ENCODE peak calls at places on chromosome 4, in four cellular contexts. E is CD8-positive, alpha-beta memory T cell; T is sigmoid colon; Y is H9. Q is an unnamed sample. For H3K4me1, the result is how much of the 10 kb centered on the place peaks cover.

GRCh38 chr4:61294001-61294400 is 93.9 kb downstream of the ADGRL3 start:
- DNase-seq in E (no peak), Y (no peak), T (no peak), Q (no peak)

GRCh38 chr4:157048248-157048647 is 27.7 kb upstream of the GLRB start:
- DNase-seq in T (peak), Y (no peak), E (no peak), Q (no peak)

GRCh38 chr4:5760936-5761480 is 50.0 kb downstream of the EVC start:
- DNase-seq in E (no peak), Y (peak), T (peak), Q (peak)

GRCh38 chr4:120755864-120756263 is 166.7 kb downstream of the PRDM5 start:
- DNase-seq in Y (no peak), E (no peak), T (no peak), Q (no peak)

GRCh38 chr4:125762537-125762936 is 447.8 kb downstream of the FAT4 start:
- DNase-seq in Y (no peak), T (no peak), E (no peak), Q (no peak)

GRCh38 chr4:109410776-109411175 is 22.8 kb upstream of the SEC24B start:
- DNase-seq in Y (no peak), T (no peak), E (no peak), Q (no peak)

GRCh38 chr4:116829187-116829586 is 256.2 kb downstream of the TRAM1L1 start:
- DNase-seq in E (no peak), T (no peak), Y (peak), Q (no peak)

GRCh38 chr4:125011646-125012045 is 299.1 kb upstream of the ANKRD50 start:
- DNase-seq in E (no peak), Y (no peak), T (no peak), Q (no peak)

GRCh38 chr4:121734576-121734975 is 30.4 kb downstream of the SMIM43 start:
- DNase-seq in Y (no peak), E (no peak), T (no peak), Q (no peak)

GRCh38 chr4:40916880-40917279 is 167.1 kb downstream of the NSUN7 start:
- DNase-seq in E (no peak), Y (peak), T (no peak), Q (peak)

GRCh38 chr4:110484767-110485166 is 8.8 kb downstream of the ENPEP start:
- DNase-seq in Y (no peak), E (no peak), T (no peak), Q (no peak)

GRCh38 chr4:46656071-46656470 is 253.0 kb downstream of the COX7B2 start:
- DNase-seq in T (no peak), Y (no peak), E (no peak), Q (no peak)

GRCh38 chr4:37693450-37694190 is 7.4 kb upstream of the RELL1 start:
- DNase-seq in T (no peak), E (no peak), Y (no peak), Q (no peak)

GRCh38 chr4:168441412-168441811 is 38.9 kb downstream of the DDX60L start:
- DNase-seq in T (no peak), Y (no peak), E (no peak), Q (no peak)

GRCh38 chr4:76626686-76627465 is 191.8 kb downstream of the SHROOM3 start:
- DNase-seq in T (no peak), Y (no peak), E (no peak), Q (no peak)

GRCh38 chr4:94165256-94165655 is 42.4 kb upstream of the SMARCAD1 start:
- DNase-seq in E (no peak), T (no peak), Y (peak), Q (no peak)

GRCh38 chr4:39514888-39515401 is 12.3 kb downstream of the UGDH start:
- DNase-seq in E (no peak), T (no peak), Y (no peak), Q (peak)

GRCh38 chr4:107838138-107838618 is 13.4 kb downstream of the SGMS2 start:
- DNase-seq in Y (no peak), T (no peak), E (no peak), Q (no peak)

GRCh38 chr4:184216436-184217004 is 1.2 kb downstream of the ENPP6 start:
- DNase-seq in E (no peak), Y (no peak), T (no peak), Q (no peak)

GRCh38 chr4:102612824-102613366 is 111.7 kb downstream of the NFKB1 start:
- DNase-seq in T (no peak), E (peak), Y (no peak), Q (no peak)

GRCh38 chr4:145234086-145234694 is 53.8 kb upstream of the OTUD4 start:
- DNase-seq in T (no peak), Y (peak), E (peak), Q (no peak)

GRCh38 chr4:56871357-56871993 is 36.2 kb upstream of the REST start:
- DNase-seq in T (no peak), E (peak), Y (peak), Q (no peak)

GRCh38 chr4:43380093-43380492 is 487.6 kb downstream of the GRXCR1 start:
- DNase-seq in Y (no peak), E (no peak), T (no peak), Q (no peak)

GRCh38 chr4:80112236-80112635 is 39.2 kb upstream of the ANTXR2 start:
- DNase-seq in Y (no peak), T (peak), E (no peak), Q (no peak)

GRCh38 chr4:5206391-5206790 is 155.1 kb downstream of the STK32B start:
- DNase-seq in Y (no peak), E (no peak), T (no peak), Q (no peak)

GRCh38 chr4:118968006-118968405 is 79.4 kb downstream of the SYNPO2 start:
- DNase-seq in T (peak), Y (peak), E (no peak), Q (no peak)

GRCh38 chr4:123052007-123052406 is 129.6 kb upstream of the NUDT6 start:
- DNase-seq in E (no peak), Y (no peak), T (no peak), Q (no peak)

GRCh38 chr4:15348236-15348635 is 79.6 kb upstream of the C1QTNF7 start:
- DNase-seq in Y (no peak), T (no peak), E (no peak), Q (no peak)

GRCh38 chr4:146245899-146246298 is 31.6 kb downstream of the REELD1 start:
- DNase-seq in Y (no peak), T (no peak), E (no peak), Q (no peak)

GRCh38 chr4:30720656-30721352 is 635 bp downstream of the PCDH7 start:
- DNase-seq in E (no peak), T (peak), Y (peak), Q (no peak)

GRCh38 chr4:146456681-146457080 is 65.1 kb downstream of the SLC10A7 start:
- DNase-seq in Y (no peak), E (no peak), T (no peak), Q (no peak)

GRCh38 chr4:114547340-114548134 is 51.1 kb upstream of the UGT8 start:
- DNase-seq in T (no peak), Y (no peak), E (no peak), Q (no peak)

GRCh38 chr4:100819505-100819904 is 301.7 kb upstream of the EMCN start:
- DNase-seq in T (no peak), Y (no peak), E (no peak), Q (no peak)

GRCh38 chr4:133624744-133625143 is 475.6 kb downstream of the PCDH10 start:
- DNase-seq in E (no peak), Y (peak), T (no peak), Q (no peak)

GRCh38 chr4:184156169-184156568 is 61.5 kb downstream of the ENPP6 start:
- DNase-seq in T (peak), E (no peak), Y (no peak), Q (no peak)

GRCh38 chr4:114151-114550 is 10.2 kb upstream of the ZNF718 start:
- DNase-seq in E (no peak), T (no peak), Y (no peak), Q (no peak)

GRCh38 chr4:81030617-81031388 is at the start of gene BMP3:
- DNase-seq in T (peak), Y (peak), E (no peak), Q (peak)

GRCh38 chr4:6914448-6914847 is 4.8 kb downstream of the TBC1D14 start:
- DNase-seq in Y (no peak), E (no peak), T (peak), Q (no peak)

GRCh38 chr4:6913350-6913749 is 3.7 kb downstream of the TBC1D14 start:
- DNase-seq in E (no peak), T (peak), Y (no peak), Q (no peak)

GRCh38 chr4:6910960-6911874 is 1.6 kb downstream of the TBC1D14 start:
- DNase-seq in T (peak), Y (no peak), E (no peak), Q (no peak)

GRCh38 chr4:6910340-6910959 is 824 bp downstream of the TBC1D14 start:
- DNase-seq in T (peak), Y (no peak), E (no peak), Q (no peak)

GRCh38 chr4:6912412-6912811 is 2.8 kb downstream of the TBC1D14 start:
- DNase-seq in E (no peak), Y (no peak), T (peak), Q (no peak)
- H3K4me1 ChIP-seq in E (half or more), Y (under half), T (under half), Q (under half)

DNA sequence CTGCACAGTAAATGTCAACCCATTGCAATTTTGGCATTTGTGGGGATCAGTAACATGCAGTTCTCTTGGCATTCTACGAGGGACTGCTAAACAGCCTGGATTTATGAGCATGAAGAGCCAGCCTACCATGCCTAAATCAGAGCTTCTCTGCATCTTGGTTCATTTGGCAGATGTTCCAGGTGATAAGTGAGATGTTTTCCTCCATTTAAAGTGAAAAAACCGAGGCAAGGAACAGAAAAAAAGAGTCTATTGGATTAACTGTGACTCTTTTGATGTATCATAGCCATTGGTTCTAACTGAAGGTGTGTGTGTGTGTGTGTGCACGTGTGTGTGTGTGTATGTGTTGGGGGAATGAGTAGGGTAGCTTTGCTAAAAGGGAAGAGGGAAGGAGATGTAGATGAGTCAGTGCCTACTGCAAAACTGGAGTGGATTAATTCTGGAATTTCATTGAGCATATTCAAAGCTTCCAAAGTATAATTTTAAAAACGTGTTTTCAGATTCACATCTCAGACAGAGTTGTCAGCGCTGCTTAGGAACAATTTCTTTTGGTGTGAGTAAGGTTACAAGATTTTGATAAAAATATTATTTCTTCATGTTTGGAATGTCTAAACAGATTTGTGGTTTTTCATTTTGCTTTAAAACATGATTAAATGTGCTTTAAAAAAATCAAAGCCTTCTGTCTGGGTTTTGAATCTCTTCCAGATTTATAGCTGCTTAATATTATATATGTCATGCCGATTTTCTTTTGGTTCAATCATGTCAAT is 123.3 kb upstream of the LNX1 start:
- DNase-seq in E (no peak), T (no peak), Y (no peak), Q (no peak)
- H3K4me1 ChIP-seq in E (under half), T (under half), Y (under half), Q (under half)

DNA sequence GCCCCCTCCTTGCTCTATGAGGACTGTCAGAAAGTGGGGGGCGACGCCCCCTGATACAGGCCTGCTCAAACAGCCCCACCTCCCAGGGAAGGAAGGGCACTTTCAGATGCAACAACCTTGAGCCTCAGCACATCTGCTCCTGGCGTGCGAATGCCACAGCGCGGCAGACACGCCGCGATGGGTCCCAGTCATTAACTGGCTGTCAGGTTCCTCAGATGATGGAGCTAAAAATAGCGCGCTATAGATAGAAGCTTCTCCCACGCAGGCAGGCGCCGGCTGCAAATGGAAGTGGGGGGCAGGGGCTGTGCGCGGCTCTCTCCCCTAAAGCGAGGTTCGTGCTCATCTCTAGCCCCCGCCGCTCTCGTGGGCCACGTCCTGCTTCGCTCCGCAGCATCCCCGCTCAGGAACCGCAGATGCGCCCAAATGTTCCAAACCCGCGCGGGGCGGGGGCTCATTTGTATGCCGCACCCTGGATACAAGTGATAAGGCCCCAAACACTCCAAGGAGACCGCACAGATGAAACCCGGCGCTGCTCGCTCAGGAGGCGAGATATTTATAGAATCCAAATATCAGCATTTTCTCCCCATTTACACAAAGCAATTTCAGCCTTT is 57.7 kb upstream of the LGI2 start:
- DNase-seq in E (no peak), T (no peak), Y (no peak), Q (no peak)
- H3K4me1 ChIP-seq in E (under half), T (under half), Y (under half), Q (under half)

GRCh38 chr4:152919826-152920225 is 16.3 kb upstream of the FHDC1 start:
- DNase-seq in T (no peak), E (no peak), Y (no peak), Q (peak)
- H3K4me1 ChIP-seq in T (under half), E (under half), Y (under half), Q (under half)

DNA sequence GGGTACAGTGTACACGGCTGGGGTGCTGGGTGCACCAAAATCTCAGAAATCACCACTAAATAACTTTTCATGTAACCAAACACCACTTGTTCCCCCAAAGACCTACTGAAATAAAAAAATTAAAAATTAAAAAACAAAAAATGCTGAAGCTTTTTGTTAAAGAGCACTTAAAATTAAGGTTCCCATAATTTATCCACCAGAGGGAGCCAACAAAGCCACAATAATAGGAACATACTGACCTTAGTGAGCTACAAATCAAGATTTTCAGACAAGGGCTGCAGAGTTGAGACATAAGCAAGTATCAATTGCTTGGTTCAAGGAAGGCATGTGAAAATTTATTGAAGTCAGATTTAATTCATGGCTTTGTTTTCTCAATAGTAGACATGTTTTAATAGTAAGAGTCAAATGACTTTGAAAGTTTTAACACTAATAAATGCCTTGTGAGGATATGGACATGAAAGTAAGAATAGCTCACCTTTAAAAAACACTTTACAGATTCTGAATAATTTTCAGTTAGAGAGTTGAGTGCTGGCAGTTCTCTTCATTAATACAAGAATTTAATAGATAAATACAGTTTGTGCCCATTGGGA is 43.0 kb upstream of the SCOC start:
- DNase-seq in E (no peak), Y (no peak), T (no peak), Q (no peak)
- H3K4me1 ChIP-seq in E (under half), Y (under half), T (under half), Q (under half)

GRCh38 chr4:2667428-2667827 is 88.7 kb downstream of the TNIP2 start:
- DNase-seq in E (no peak), Y (no peak), T (no peak), Q (no peak)

GRCh38 chr4:2672700-2673099 is 83.4 kb downstream of the TNIP2 start:
- DNase-seq in Y (no peak), E (no peak), T (no peak), Q (no peak)

GRCh38 chr4:2672082-2672481 is 84.1 kb downstream of the TNIP2 start:
- DNase-seq in Y (no peak), E (no peak), T (no peak), Q (no peak)

GRCh38 chr4:2673157-2673556 is 83.0 kb downstream of the TNIP2 start:
- DNase-seq in T (no peak), E (no peak), Y (no peak), Q (no peak)

DNA sequence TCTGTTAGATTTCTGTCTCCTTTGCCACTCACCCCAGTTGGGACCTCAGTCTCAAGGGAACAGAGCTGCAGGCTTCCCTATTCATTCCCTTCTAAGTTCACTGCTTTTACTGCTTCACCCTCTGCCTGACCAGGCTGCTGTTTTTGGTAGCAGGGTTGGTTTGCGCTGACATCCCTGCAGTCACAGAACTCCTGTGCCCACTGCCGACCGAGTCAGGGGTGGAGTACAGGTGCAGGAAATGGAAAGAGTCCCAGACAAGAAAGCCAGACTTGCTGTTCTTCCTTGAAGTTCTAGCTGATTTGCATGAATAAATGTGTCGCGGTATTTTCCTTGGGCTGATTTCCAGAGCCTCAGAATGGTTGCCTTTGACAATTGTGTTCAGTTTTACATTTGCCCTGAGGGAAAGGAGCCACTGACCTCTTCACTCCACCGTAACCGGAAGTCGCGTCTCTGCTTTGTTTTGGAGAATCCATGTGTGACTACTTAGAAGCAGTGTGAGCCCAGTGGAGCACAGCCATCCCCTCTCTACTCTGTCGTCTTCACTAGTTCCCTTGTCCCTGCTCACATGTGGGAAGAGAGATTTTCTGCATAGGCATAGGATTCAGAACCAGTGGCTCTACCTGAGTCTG is 84.8 kb downstream of the TNIP2 start:
- DNase-seq in E (no peak), T (no peak), Y (no peak), Q (no peak)
- H3K4me1 ChIP-seq in E (under half), T (half or more), Y (under half), Q (under half)